ENCODE peak calls at places on chromosome 17, in ten cellular contexts. One of them, this sample, is unnamed.

GRCh38 chr17:2050246-2050866 is 4.5 kb upstream of the HIC1 start:
- DNase-seq in T follicular helper cell: peak
- DNase-seq in glutamatergic neuron: peak
- DNase-seq in lung: no peak
- DNase-seq in activated T-helper 1 cell treated with Interleukin-2 at 50 U/mL for 16 hours: peak
- DNase-seq in AG09319: no peak
- DNase-seq in stimulated activated CD4-positive, alpha-beta T cell treated with anti-CD3 and anti-CD28 coated beads, Interleukin-1b, Interleukin-23, amount 100 ng/mL, for 24 hours: no peak
- DNase-seq in AG20443: peak
- DNase-seq in NAMALWA: peak
- DNase-seq in GM13977: peak
- DNase-seq in this sample: peak

GRCh38 chr17:29461807-29462206 is 71.6 kb downstream of the TAOK1 start:
- DNase-seq in stimulated activated CD4-positive, alpha-beta T cell treated with anti-CD3 and anti-CD28 coated beads, Interleukin-1b, Interleukin-23, amount 100 ng/mL, for 24 hours: no peak
- DNase-seq in GM13977: no peak
- DNase-seq in activated T-helper 1 cell treated with Interleukin-2 at 50 U/mL for 16 hours: no peak
- DNase-seq in AG20443: no peak
- DNase-seq in T follicular helper cell: no peak
- DNase-seq in NAMALWA: no peak
- DNase-seq in glutamatergic neuron: no peak
- DNase-seq in AG09319: peak
- DNase-seq in lung: no peak
- DNase-seq in this sample: no peak

GRCh38 chr17:601462-602303 is 113.0 kb downstream of the VPS53 start:
- DNase-seq in activated T-helper 1 cell treated with Interleukin-2 at 50 U/mL for 16 hours: no peak
- DNase-seq in NAMALWA: no peak
- DNase-seq in GM13977: no peak
- DNase-seq in AG20443: peak
- DNase-seq in AG09319: no peak
- DNase-seq in glutamatergic neuron: no peak
- DNase-seq in lung: no peak
- DNase-seq in stimulated activated CD4-positive, alpha-beta T cell treated with anti-CD3 and anti-CD28 coated beads, Interleukin-1b, Interleukin-23, amount 100 ng/mL, for 24 hours: no peak
- DNase-seq in T follicular helper cell: no peak
- DNase-seq in this sample: no peak

GRCh38 chr17:17484451-17484899 is 7.7 kb downstream of the MED9 start:
- DNase-seq in NAMALWA: no peak
- DNase-seq in activated T-helper 1 cell treated with Interleukin-2 at 50 U/mL for 16 hours: no peak
- DNase-seq in GM13977: no peak
- DNase-seq in glutamatergic neuron: no peak
- DNase-seq in AG20443: no peak
- DNase-seq in stimulated activated CD4-positive, alpha-beta T cell treated with anti-CD3 and anti-CD28 coated beads, Interleukin-1b, Interleukin-23, amount 100 ng/mL, for 24 hours: no peak
- DNase-seq in lung: no peak
- DNase-seq in AG09319: no peak
- DNase-seq in T follicular helper cell: no peak
- DNase-seq in this sample: no peak

GRCh38 chr17:55327225-55328088 is 62.7 kb downstream of the HLF start:
- DNase-seq in AG09319: no peak
- DNase-seq in AG20443: no peak
- DNase-seq in lung: no peak
- DNase-seq in glutamatergic neuron: no peak
- DNase-seq in stimulated activated CD4-positive, alpha-beta T cell treated with anti-CD3 and anti-CD28 coated beads, Interleukin-1b, Interleukin-23, amount 100 ng/mL, for 24 hours: no peak
- DNase-seq in GM13977: no peak
- DNase-seq in NAMALWA: no peak
- DNase-seq in activated T-helper 1 cell treated with Interleukin-2 at 50 U/mL for 16 hours: no peak
- DNase-seq in T follicular helper cell: no peak
- DNase-seq in this sample: no peak

GRCh38 chr17:36859701-36860100 is 77.6 kb upstream of the LHX1 start:
- DNase-seq in GM13977: no peak
- DNase-seq in NAMALWA: no peak
- DNase-seq in T follicular helper cell: no peak
- DNase-seq in lung: no peak
- DNase-seq in stimulated activated CD4-positive, alpha-beta T cell treated with anti-CD3 and anti-CD28 coated beads, Interleukin-1b, Interleukin-23, amount 100 ng/mL, for 24 hours: no peak
- DNase-seq in glutamatergic neuron: no peak
- DNase-seq in AG20443: no peak
- DNase-seq in activated T-helper 1 cell treated with Interleukin-2 at 50 U/mL for 16 hours: no peak
- DNase-seq in AG09319: no peak
- DNase-seq in this sample: no peak

GRCh38 chr17:43151880-43152456 is 19.0 kb upstream of the NBR1 start:
- DNase-seq in lung: no peak
- DNase-seq in glutamatergic neuron: no peak
- DNase-seq in AG20443: no peak
- DNase-seq in GM13977: no peak
- DNase-seq in AG09319: no peak
- DNase-seq in T follicular helper cell: no peak
- DNase-seq in stimulated activated CD4-positive, alpha-beta T cell treated with anti-CD3 and anti-CD28 coated beads, Interleukin-1b, Interleukin-23, amount 100 ng/mL, for 24 hours: no peak
- DNase-seq in NAMALWA: no peak
- DNase-seq in activated T-helper 1 cell treated with Interleukin-2 at 50 U/mL for 16 hours: no peak
- DNase-seq in this sample: no peak

GRCh38 chr17:31696184-31696602 is 162.9 kb downstream of the COPRS start:
- DNase-seq in GM13977: no peak
- DNase-seq in glutamatergic neuron: peak
- DNase-seq in activated T-helper 1 cell treated with Interleukin-2 at 50 U/mL for 16 hours: no peak
- DNase-seq in AG09319: peak
- DNase-seq in AG20443: peak
- DNase-seq in T follicular helper cell: no peak
- DNase-seq in NAMALWA: no peak
- DNase-seq in lung: peak
- DNase-seq in stimulated activated CD4-positive, alpha-beta T cell treated with anti-CD3 and anti-CD28 coated beads, Interleukin-1b, Interleukin-23, amount 100 ng/mL, for 24 hours: no peak
- DNase-seq in this sample: no peak

GRCh38 chr17:61400786-61401279 is 1.2 kb downstream of the TBX2 start:
- DNase-seq in AG20443: peak
- DNase-seq in activated T-helper 1 cell treated with Interleukin-2 at 50 U/mL for 16 hours: no peak
- DNase-seq in GM13977: no peak
- DNase-seq in NAMALWA: no peak
- DNase-seq in AG09319: no peak
- DNase-seq in stimulated activated CD4-positive, alpha-beta T cell treated with anti-CD3 and anti-CD28 coated beads, Interleukin-1b, Interleukin-23, amount 100 ng/mL, for 24 hours: no peak
- DNase-seq in T follicular helper cell: no peak
- DNase-seq in glutamatergic neuron: no peak
- DNase-seq in lung: no peak
- DNase-seq in this sample: no peak

GRCh38 chr17:73389411-73389810 is 77.6 kb upstream of the CDC42EP4 start:
- DNase-seq in T follicular helper cell: no peak
- DNase-seq in glutamatergic neuron: no peak
- DNase-seq in stimulated activated CD4-positive, alpha-beta T cell treated with anti-CD3 and anti-CD28 coated beads, Interleukin-1b, Interleukin-23, amount 100 ng/mL, for 24 hours: no peak
- DNase-seq in AG20443: no peak
- DNase-seq in activated T-helper 1 cell treated with Interleukin-2 at 50 U/mL for 16 hours: no peak
- DNase-seq in lung: no peak
- DNase-seq in AG09319: no peak
- DNase-seq in NAMALWA: no peak
- DNase-seq in GM13977: no peak
- DNase-seq in this sample: no peak

GRCh38 chr17:66302761-66303626 is 581 bp downstream of the PRKCA start:
- DNase-seq in activated T-helper 1 cell treated with Interleukin-2 at 50 U/mL for 16 hours: peak
- DNase-seq in stimulated activated CD4-positive, alpha-beta T cell treated with anti-CD3 and anti-CD28 coated beads, Interleukin-1b, Interleukin-23, amount 100 ng/mL, for 24 hours: no peak
- DNase-seq in lung: peak
- DNase-seq in T follicular helper cell: peak
- DNase-seq in AG09319: no peak
- DNase-seq in glutamatergic neuron: peak
- DNase-seq in AG20443: peak
- DNase-seq in GM13977: peak
- DNase-seq in NAMALWA: peak
- DNase-seq in this sample: peak

GRCh38 chr17:78241277-78242023 is 10.0 kb downstream of the TMEM235 start:
- DNase-seq in T follicular helper cell: no peak
- DNase-seq in NAMALWA: peak
- DNase-seq in AG20443: peak
- DNase-seq in AG09319: no peak
- DNase-seq in glutamatergic neuron: no peak
- DNase-seq in activated T-helper 1 cell treated with Interleukin-2 at 50 U/mL for 16 hours: no peak
- DNase-seq in GM13977: peak
- DNase-seq in lung: no peak
- DNase-seq in stimulated activated CD4-positive, alpha-beta T cell treated with anti-CD3 and anti-CD28 coated beads, Interleukin-1b, Interleukin-23, amount 100 ng/mL, for 24 hours: no peak
- DNase-seq in this sample: peak

GRCh38 chr17:56159764-56160394 is 6.6 kb downstream of the ANKFN1 start:
- DNase-seq in glutamatergic neuron: peak
- DNase-seq in stimulated activated CD4-positive, alpha-beta T cell treated with anti-CD3 and anti-CD28 coated beads, Interleukin-1b, Interleukin-23, amount 100 ng/mL, for 24 hours: no peak
- DNase-seq in activated T-helper 1 cell treated with Interleukin-2 at 50 U/mL for 16 hours: no peak
- DNase-seq in T follicular helper cell: no peak
- DNase-seq in GM13977: no peak
- DNase-seq in AG09319: no peak
- DNase-seq in AG20443: no peak
- DNase-seq in NAMALWA: no peak
- DNase-seq in lung: no peak
- DNase-seq in this sample: no peak

GRCh38 chr17:76136276-76137025 is 4.6 kb downstream of the FOXJ1 start:
- DNase-seq in stimulated activated CD4-positive, alpha-beta T cell treated with anti-CD3 and anti-CD28 coated beads, Interleukin-1b, Interleukin-23, amount 100 ng/mL, for 24 hours: no peak
- DNase-seq in T follicular helper cell: no peak
- DNase-seq in NAMALWA: no peak
- DNase-seq in glutamatergic neuron: peak
- DNase-seq in GM13977: no peak
- DNase-seq in AG20443: no peak
- DNase-seq in activated T-helper 1 cell treated with Interleukin-2 at 50 U/mL for 16 hours: no peak
- DNase-seq in AG09319: no peak
- DNase-seq in lung: no peak
- DNase-seq in this sample: no peak

GRCh38 chr17:48952904-48953303 is 8.3 kb upstream of the SNF8 start:
- DNase-seq in AG20443: no peak
- DNase-seq in glutamatergic neuron: no peak
- DNase-seq in GM13977: peak
- DNase-seq in AG09319: no peak
- DNase-seq in stimulated activated CD4-positive, alpha-beta T cell treated with anti-CD3 and anti-CD28 coated beads, Interleukin-1b, Interleukin-23, amount 100 ng/mL, for 24 hours: no peak
- DNase-seq in T follicular helper cell: no peak
- DNase-seq in NAMALWA: peak
- DNase-seq in lung: no peak
- DNase-seq in activated T-helper 1 cell treated with Interleukin-2 at 50 U/mL for 16 hours: no peak
- DNase-seq in this sample: no peak

GRCh38 chr17:80827646-80828643 is 163.7 kb upstream of the CHMP6 start:
- DNase-seq in GM13977: no peak
- DNase-seq in glutamatergic neuron: no peak
- DNase-seq in lung: no peak
- DNase-seq in AG20443: no peak
- DNase-seq in NAMALWA: no peak
- DNase-seq in activated T-helper 1 cell treated with Interleukin-2 at 50 U/mL for 16 hours: no peak
- DNase-seq in stimulated activated CD4-positive, alpha-beta T cell treated with anti-CD3 and anti-CD28 coated beads, Interleukin-1b, Interleukin-23, amount 100 ng/mL, for 24 hours: no peak
- DNase-seq in AG09319: no peak
- DNase-seq in T follicular helper cell: no peak
- DNase-seq in this sample: peak

GRCh38 chr17:55462234-55462633 is 40.6 kb upstream of the MMD start:
- DNase-seq in lung: no peak
- DNase-seq in T follicular helper cell: no peak
- DNase-seq in glutamatergic neuron: no peak
- DNase-seq in activated T-helper 1 cell treated with Interleukin-2 at 50 U/mL for 16 hours: no peak
- DNase-seq in GM13977: no peak
- DNase-seq in AG09319: no peak
- DNase-seq in AG20443: no peak
- DNase-seq in stimulated activated CD4-positive, alpha-beta T cell treated with anti-CD3 and anti-CD28 coated beads, Interleukin-1b, Interleukin-23, amount 100 ng/mL, for 24 hours: no peak
- DNase-seq in NAMALWA: no peak
- DNase-seq in this sample: no peak

GRCh38 chr17:35315283-35315682 is 58.1 kb downstream of the SLFN11 start:
- DNase-seq in activated T-helper 1 cell treated with Interleukin-2 at 50 U/mL for 16 hours: no peak
- DNase-seq in GM13977: no peak
- DNase-seq in glutamatergic neuron: no peak
- DNase-seq in stimulated activated CD4-positive, alpha-beta T cell treated with anti-CD3 and anti-CD28 coated beads, Interleukin-1b, Interleukin-23, amount 100 ng/mL, for 24 hours: no peak
- DNase-seq in NAMALWA: no peak
- DNase-seq in lung: no peak
- DNase-seq in T follicular helper cell: no peak
- DNase-seq in AG20443: peak
- DNase-seq in AG09319: peak
- DNase-seq in this sample: no peak

GRCh38 chr17:4806770-4807533 is at the start of gene PLD2:
- DNase-seq in AG09319: peak
- DNase-seq in lung: peak
- DNase-seq in stimulated activated CD4-positive, alpha-beta T cell treated with anti-CD3 and anti-CD28 coated beads, Interleukin-1b, Interleukin-23, amount 100 ng/mL, for 24 hours: peak
- DNase-seq in activated T-helper 1 cell treated with Interleukin-2 at 50 U/mL for 16 hours: peak
- DNase-seq in glutamatergic neuron: peak
- DNase-seq in GM13977: peak
- DNase-seq in AG20443: peak
- DNase-seq in NAMALWA: peak
- DNase-seq in T follicular helper cell: peak
- DNase-seq in this sample: peak

GRCh38 chr17:29709861-29710849 is 87.4 kb upstream of the CORO6 start:
- DNase-seq in T follicular helper cell: no peak
- DNase-seq in GM13977: no peak
- DNase-seq in AG20443: peak
- DNase-seq in stimulated activated CD4-positive, alpha-beta T cell treated with anti-CD3 and anti-CD28 coated beads, Interleukin-1b, Interleukin-23, amount 100 ng/mL, for 24 hours: no peak
- DNase-seq in lung: no peak
- DNase-seq in AG09319: no peak
- DNase-seq in NAMALWA: no peak
- DNase-seq in activated T-helper 1 cell treated with Interleukin-2 at 50 U/mL for 16 hours: no peak
- DNase-seq in glutamatergic neuron: no peak
- DNase-seq in this sample: no peak

GRCh38 chr17:77687921-77688320 is 270.6 kb upstream of the TNRC6C start:
- DNase-seq in glutamatergic neuron: no peak
- DNase-seq in AG09319: no peak
- DNase-seq in activated T-helper 1 cell treated with Interleukin-2 at 50 U/mL for 16 hours: no peak
- DNase-seq in NAMALWA: no peak
- DNase-seq in AG20443: no peak
- DNase-seq in stimulated activated CD4-positive, alpha-beta T cell treated with anti-CD3 and anti-CD28 coated beads, Interleukin-1b, Interleukin-23, amount 100 ng/mL, for 24 hours: no peak
- DNase-seq in T follicular helper cell: no peak
- DNase-seq in GM13977: no peak
- DNase-seq in lung: no peak
- DNase-seq in this sample: no peak

GRCh38 chr17:4583796-4584124 is 569 bp upstream of the SMTNL2 start:
- DNase-seq in lung: no peak
- DNase-seq in stimulated activated CD4-positive, alpha-beta T cell treated with anti-CD3 and anti-CD28 coated beads, Interleukin-1b, Interleukin-23, amount 100 ng/mL, for 24 hours: no peak
- DNase-seq in GM13977: no peak
- DNase-seq in T follicular helper cell: no peak
- DNase-seq in activated T-helper 1 cell treated with Interleukin-2 at 50 U/mL for 16 hours: no peak
- DNase-seq in glutamatergic neuron: peak
- DNase-seq in AG20443: no peak
- DNase-seq in AG09319: no peak
- DNase-seq in NAMALWA: no peak
- DNase-seq in this sample: peak

GRCh38 chr17:13631541-13631940 is 29.8 kb upstream of the HS3ST3A1 start:
- DNase-seq in T follicular helper cell: no peak
- DNase-seq in AG20443: no peak
- DNase-seq in activated T-helper 1 cell treated with Interleukin-2 at 50 U/mL for 16 hours: no peak
- DNase-seq in lung: no peak
- DNase-seq in GM13977: no peak
- DNase-seq in AG09319: no peak
- DNase-seq in NAMALWA: no peak
- DNase-seq in stimulated activated CD4-positive, alpha-beta T cell treated with anti-CD3 and anti-CD28 coated beads, Interleukin-1b, Interleukin-23, amount 100 ng/mL, for 24 hours: no peak
- DNase-seq in glutamatergic neuron: no peak
- DNase-seq in this sample: no peak

GRCh38 chr17:3788200-3788599 is 12.8 kb downstream of the ITGAE start:
- DNase-seq in activated T-helper 1 cell treated with Interleukin-2 at 50 U/mL for 16 hours: no peak
- DNase-seq in NAMALWA: no peak
- DNase-seq in T follicular helper cell: no peak
- DNase-seq in AG20443: no peak
- DNase-seq in lung: no peak
- DNase-seq in GM13977: no peak
- DNase-seq in AG09319: no peak
- DNase-seq in stimulated activated CD4-positive, alpha-beta T cell treated with anti-CD3 and anti-CD28 coated beads, Interleukin-1b, Interleukin-23, amount 100 ng/mL, for 24 hours: no peak
- DNase-seq in glutamatergic neuron: no peak
- DNase-seq in this sample: no peak

GRCh38 chr17:75129576-75129975 is 2.0 kb downstream of the NT5C start:
- DNase-seq in stimulated activated CD4-positive, alpha-beta T cell treated with anti-CD3 and anti-CD28 coated beads, Interleukin-1b, Interleukin-23, amount 100 ng/mL, for 24 hours: no peak
- DNase-seq in T follicular helper cell: no peak
- DNase-seq in glutamatergic neuron: no peak
- DNase-seq in activated T-helper 1 cell treated with Interleukin-2 at 50 U/mL for 16 hours: no peak
- DNase-seq in AG09319: no peak
- DNase-seq in GM13977: no peak
- DNase-seq in NAMALWA: no peak
- DNase-seq in lung: no peak
- DNase-seq in AG20443: no peak
- DNase-seq in this sample: no peak

GRCh38 chr17:45677770-45678169 is 106.3 kb upstream of the CRHR1 start:
- DNase-seq in NAMALWA: no peak
- DNase-seq in GM13977: no peak
- DNase-seq in activated T-helper 1 cell treated with Interleukin-2 at 50 U/mL for 16 hours: no peak
- DNase-seq in AG09319: no peak
- DNase-seq in lung: no peak
- DNase-seq in T follicular helper cell: no peak
- DNase-seq in stimulated activated CD4-positive, alpha-beta T cell treated with anti-CD3 and anti-CD28 coated beads, Interleukin-1b, Interleukin-23, amount 100 ng/mL, for 24 hours: no peak
- DNase-seq in AG20443: no peak
- DNase-seq in glutamatergic neuron: no peak
- DNase-seq in this sample: no peak

GRCh38 chr17:63249256-63250006 is 196.7 kb downstream of the CYB561 start:
- DNase-seq in AG20443: peak
- DNase-seq in glutamatergic neuron: no peak
- DNase-seq in lung: no peak
- DNase-seq in activated T-helper 1 cell treated with Interleukin-2 at 50 U/mL for 16 hours: no peak
- DNase-seq in stimulated activated CD4-positive, alpha-beta T cell treated with anti-CD3 and anti-CD28 coated beads, Interleukin-1b, Interleukin-23, amount 100 ng/mL, for 24 hours: no peak
- DNase-seq in T follicular helper cell: no peak
- DNase-seq in NAMALWA: no peak
- DNase-seq in GM13977: no peak
- DNase-seq in AG09319: no peak
- DNase-seq in this sample: no peak

This sample was measured in OCI-LY7.